ENCODE peak calls at places on chromosomes 11 and 22, in five cellular contexts. One of them, this sample, is unnamed. For H3K4me1 and H3K36me3, the result is how much of the 10 kb centered on the place peaks cover.

GRCh38 chr11:6351782-6352181 is 31.5 kb upstream of the CAVIN3 start:
- DNase-seq in cardiac muscle cell: no peak
- DNase-seq in fibroblast of lung: no peak
- DNase-seq in astrocyte: no peak
- DNase-seq in tibial artery: no peak
- DNase-seq in this sample: no peak

GRCh38 chr11:86699036-86699791 is 26.8 kb upstream of the ME3 start:
- DNase-seq in cardiac muscle cell: no peak
- DNase-seq in fibroblast of lung: peak
- DNase-seq in astrocyte: no peak
- DNase-seq in tibial artery: no peak
- DNase-seq in this sample: no peak

GRCh38 chr11:13042873-13043338 is 33.8 kb downstream of the RASSF10 start:
- DNase-seq in cardiac muscle cell: no peak
- DNase-seq in fibroblast of lung: no peak
- DNase-seq in astrocyte: no peak
- DNase-seq in tibial artery: no peak
- DNase-seq in this sample: no peak

GRCh38 chr11:36156486-36157150 is 132.6 kb downstream of the COMMD9 start:
- DNase-seq in cardiac muscle cell: no peak
- DNase-seq in fibroblast of lung: no peak
- DNase-seq in astrocyte: no peak
- DNase-seq in tibial artery: no peak
- DNase-seq in this sample: no peak

GRCh38 chr11:57668467-57668890 is 565 bp downstream of the ZDHHC5 start:
- DNase-seq in cardiac muscle cell: no peak
- DNase-seq in fibroblast of lung: no peak
- DNase-seq in astrocyte: no peak
- DNase-seq in tibial artery: no peak
- DNase-seq in this sample: no peak

GRCh38 chr11:71977743-71978418 is 20.8 kb upstream of the IL18BP start:
- DNase-seq in cardiac muscle cell: peak
- DNase-seq in fibroblast of lung: peak
- DNase-seq in astrocyte: peak
- DNase-seq in tibial artery: no peak
- DNase-seq in this sample: no peak

GRCh38 chr11:36532908-36533601 is 23.0 kb upstream of the TRAF6 start:
- DNase-seq in cardiac muscle cell: peak
- DNase-seq in fibroblast of lung: no peak
- DNase-seq in astrocyte: no peak
- DNase-seq in tibial artery: no peak
- DNase-seq in this sample: no peak

GRCh38 chr11:71463331-71464211 is 10.6 kb downstream of the NADSYN1 start:
- DNase-seq in cardiac muscle cell: no peak
- DNase-seq in fibroblast of lung: no peak
- DNase-seq in astrocyte: no peak
- DNase-seq in tibial artery: no peak
- DNase-seq in this sample: no peak

GRCh38 chr11:64472593-64473455 is 113.9 kb downstream of the RPS6KA4 start:
- DNase-seq in cardiac muscle cell: no peak
- DNase-seq in fibroblast of lung: no peak
- DNase-seq in astrocyte: no peak
- DNase-seq in tibial artery: peak
- DNase-seq in this sample: no peak

GRCh38 chr11:79116600-79116999 is 324.2 kb downstream of the TENM4 start:
- DNase-seq in cardiac muscle cell: no peak
- DNase-seq in fibroblast of lung: no peak
- DNase-seq in astrocyte: no peak
- DNase-seq in tibial artery: no peak
- DNase-seq in this sample: no peak

GRCh38 chr11:106242723-106243405 is 165.4 kb downstream of the AASDHPPT start:
- DNase-seq in cardiac muscle cell: no peak
- DNase-seq in fibroblast of lung: no peak
- DNase-seq in astrocyte: peak
- DNase-seq in tibial artery: no peak
- DNase-seq in this sample: no peak

GRCh38 chr11:126636911-126637799 is 281.7 kb downstream of the ST3GAL4 start:
- DNase-seq in cardiac muscle cell: no peak
- DNase-seq in fibroblast of lung: no peak
- DNase-seq in astrocyte: peak
- DNase-seq in tibial artery: no peak
- DNase-seq in this sample: no peak

GRCh38 chr22:35425971-35426800 is 26.2 kb downstream of the MCM5 start:
- DNase-seq in cardiac muscle cell: no peak
- DNase-seq in fibroblast of lung: peak
- DNase-seq in astrocyte: no peak
- DNase-seq in tibial artery: no peak
- DNase-seq in this sample: no peak

GRCh38 chr11:81071641-81072040 is 1630.8 kb upstream of the TENM4 start:
- DNase-seq in cardiac muscle cell: no peak
- DNase-seq in fibroblast of lung: no peak
- DNase-seq in astrocyte: no peak
- DNase-seq in tibial artery: no peak
- DNase-seq in this sample: no peak

GRCh38 chr11:104625246-104625645 is 273.0 kb downstream of the CASP12 start:
- DNase-seq in cardiac muscle cell: no peak
- DNase-seq in fibroblast of lung: peak
- DNase-seq in astrocyte: peak
- DNase-seq in tibial artery: no peak
- DNase-seq in this sample: no peak

GRCh38 chr11:86678823-86679222 is 6.4 kb upstream of the ME3 start:
- DNase-seq in cardiac muscle cell: no peak
- DNase-seq in fibroblast of lung: no peak
- DNase-seq in astrocyte: peak
- DNase-seq in tibial artery: no peak
- DNase-seq in this sample: no peak

GRCh38 chr11:82874646-82875523 is 25.3 kb downstream of the PRCP start:
- DNase-seq in cardiac muscle cell: no peak
- DNase-seq in fibroblast of lung: no peak
- DNase-seq in astrocyte: no peak
- DNase-seq in tibial artery: no peak
- DNase-seq in this sample: no peak

GRCh38 chr11:77324508-77324907 is 23.0 kb upstream of the GDPD4 start:
- DNase-seq in cardiac muscle cell: no peak
- DNase-seq in fibroblast of lung: peak
- DNase-seq in astrocyte: no peak
- DNase-seq in tibial artery: no peak
- DNase-seq in this sample: no peak

GRCh38 chr11:43706631-43707030 is 26.1 kb downstream of the HSD17B12 start:
- DNase-seq in cardiac muscle cell: no peak
- DNase-seq in fibroblast of lung: no peak
- DNase-seq in astrocyte: no peak
- DNase-seq in tibial artery: no peak
- DNase-seq in this sample: no peak

GRCh38 chr22:38706101-38706884 is 549 bp downstream of the GTPBP1 start:
- DNase-seq in cardiac muscle cell: peak
- DNase-seq in fibroblast of lung: peak
- DNase-seq in astrocyte: no peak
- DNase-seq in tibial artery: peak
- DNase-seq in this sample: no peak

GRCh38 chr11:92826136-92826535 is 143.3 kb upstream of the MTNR1B start:
- DNase-seq in cardiac muscle cell: no peak
- DNase-seq in fibroblast of lung: peak
- DNase-seq in astrocyte: peak
- DNase-seq in tibial artery: no peak
- DNase-seq in this sample: no peak

GRCh38 chr11:45795379-45795778 is 9.6 kb upstream of the SLC35C1 start:
- DNase-seq in cardiac muscle cell: no peak
- DNase-seq in fibroblast of lung: no peak
- DNase-seq in astrocyte: no peak
- DNase-seq in tibial artery: peak
- DNase-seq in this sample: peak

GRCh38 chr11:118910309-118911112 is 15.2 kb downstream of the BCL9L start:
- DNase-seq in cardiac muscle cell: peak
- DNase-seq in fibroblast of lung: peak
- DNase-seq in astrocyte: peak
- DNase-seq in tibial artery: peak
- DNase-seq in this sample: no peak

GRCh38 chr11:35623708-35624168 is 5.5 kb downstream of the FJX1 start:
- DNase-seq in cardiac muscle cell: peak
- DNase-seq in fibroblast of lung: peak
- DNase-seq in astrocyte: peak
- DNase-seq in tibial artery: no peak
- DNase-seq in this sample: no peak

GRCh38 chr11:2139691-2140337 is 625 bp upstream of the IGF2 start:
- DNase-seq in cardiac muscle cell: peak
- DNase-seq in fibroblast of lung: no peak
- DNase-seq in astrocyte: no peak
- DNase-seq in tibial artery: no peak
- DNase-seq in this sample: no peak

GRCh38 chr11:130623909-130624668 is 175.6 kb downstream of the ADAMTS15 start:
- DNase-seq in cardiac muscle cell: no peak
- DNase-seq in fibroblast of lung: peak
- DNase-seq in astrocyte: peak
- DNase-seq in tibial artery: no peak
- DNase-seq in this sample: no peak

GRCh38 chr11:72012897-72013721 is 14.4 kb downstream of the IL18BP start:
- DNase-seq in cardiac muscle cell: no peak
- DNase-seq in fibroblast of lung: peak
- DNase-seq in astrocyte: peak
- DNase-seq in tibial artery: peak
- DNase-seq in this sample: no peak

GRCh38 chr11:125036933-125037332 is 26.2 kb upstream of the SLC37A2 start:
- DNase-seq in cardiac muscle cell: no peak
- DNase-seq in fibroblast of lung: peak
- DNase-seq in astrocyte: peak
- DNase-seq in tibial artery: no peak
- DNase-seq in this sample: no peak

GRCh38 chr22:50302041-50302541 is 5.4 kb downstream of the PLXNB2 start:
- DNase-seq in cardiac muscle cell: no peak
- DNase-seq in fibroblast of lung: peak
- DNase-seq in astrocyte: no peak
- DNase-seq in tibial artery: no peak
- DNase-seq in this sample: no peak

GRCh38 chr11:65575568-65576231 is at the start of gene EHBP1L1:
- DNase-seq in cardiac muscle cell: peak
- DNase-seq in fibroblast of lung: peak
- DNase-seq in astrocyte: peak
- DNase-seq in tibial artery: peak
- DNase-seq in this sample: no peak

GRCh38 chr22:24996420-24996952 is 44.0 kb downstream of the KIAA1671 start:
- DNase-seq in cardiac muscle cell: peak
- DNase-seq in fibroblast of lung: peak
- DNase-seq in astrocyte: peak
- DNase-seq in tibial artery: no peak
- DNase-seq in this sample: no peak

GRCh38 chr11:69905202-69905535 is 86.0 kb upstream of the FGF3 start:
- DNase-seq in cardiac muscle cell: no peak
- DNase-seq in fibroblast of lung: no peak
- DNase-seq in astrocyte: no peak
- DNase-seq in tibial artery: no peak
- DNase-seq in this sample: no peak

GRCh38 chr11:118609380-118610219 is 2.2 kb downstream of the PHLDB1 start:
- DNase-seq in cardiac muscle cell: no peak
- DNase-seq in fibroblast of lung: peak
- DNase-seq in astrocyte: peak
- DNase-seq in tibial artery: no peak
- DNase-seq in this sample: no peak

GRCh38 chr22:41471606-41472005 is 2.7 kb downstream of the ACO2 start:
- DNase-seq in cardiac muscle cell: no peak
- DNase-seq in fibroblast of lung: no peak
- DNase-seq in astrocyte: no peak
- DNase-seq in tibial artery: no peak
- DNase-seq in this sample: no peak
- H3K4me1 ChIP-seq in cardiac muscle cell: under half
- H3K4me1 ChIP-seq in fibroblast of lung: under half
- H3K4me1 ChIP-seq in astrocyte: under half
- H3K4me1 ChIP-seq in tibial artery: under half
- H3K4me1 ChIP-seq in this sample: under half

GRCh38 chr22:22460060-22460459 is 48.5 kb downstream of the ZNF280B start:
- DNase-seq in cardiac muscle cell: no peak
- DNase-seq in fibroblast of lung: no peak
- DNase-seq in astrocyte: no peak
- DNase-seq in tibial artery: no peak
- DNase-seq in this sample: no peak
- H3K36me3 ChIP-seq in cardiac muscle cell: under half
- H3K36me3 ChIP-seq in fibroblast of lung: under half
- H3K36me3 ChIP-seq in astrocyte: under half
- H3K36me3 ChIP-seq in tibial artery: under half
- H3K36me3 ChIP-seq in this sample: under half

GRCh38 chr11:17388609-17389204 is at the start of gene KCNJ11:
- DNase-seq in cardiac muscle cell: peak
- DNase-seq in fibroblast of lung: no peak
- DNase-seq in astrocyte: no peak
- DNase-seq in tibial artery: no peak
- DNase-seq in this sample: no peak
- H3K4me3 ChIP-seq in cardiac muscle cell: peak
- H3K4me3 ChIP-seq in fibroblast of lung: peak
- H3K4me3 ChIP-seq in astrocyte: peak
- H3K4me3 ChIP-seq in tibial artery: peak
- H3K4me3 ChIP-seq in this sample: peak

GRCh38 chr11:19766206-19766605 is 53.6 kb downstream of the NAV2 start:
- DNase-seq in cardiac muscle cell: peak
- DNase-seq in fibroblast of lung: peak
- DNase-seq in astrocyte: no peak
- DNase-seq in tibial artery: no peak
- DNase-seq in this sample: no peak
- H3K4me1 ChIP-seq in cardiac muscle cell: under half
- H3K4me1 ChIP-seq in fibroblast of lung: under half
- H3K4me1 ChIP-seq in astrocyte: under half
- H3K4me1 ChIP-seq in tibial artery: under half
- H3K4me1 ChIP-seq in this sample: under half

This sample was measured in vagina.